ENCODE peak calls at places on chromosomes 5 and 9, in six cellular contexts. D, B, H, Y, W and P are unnamed samples.

GRCh38 chr5:150138551-150139265 is 16.9 kb downstream of the PDGFRB start:
- DNase-seq in D (no peak), Y (peak), B (no peak), W (no peak), H (no peak), P (no peak)

GRCh38 chr5:36939969-36940858 is 63.6 kb downstream of the NIPBL start:
- DNase-seq in B (no peak), H (no peak), D (no peak), Y (no peak), W (no peak), P (no peak)

GRCh38 chr5:17670353-17670752 is 36.1 kb downstream of the TAF11L14 start:
- DNase-seq in Y (peak), D (no peak), B (no peak), H (no peak), W (no peak), P (no peak)

GRCh38 chr5:54324651-54325271 is 14.4 kb upstream of the ARL15 start:
- DNase-seq in Y (no peak), H (no peak), W (no peak), B (no peak), D (no peak), P (no peak)

GRCh38 chr9:121648799-121649198 is 2.6 kb upstream of the DAB2IP start:
- DNase-seq in D (no peak), H (no peak), Y (no peak), B (no peak), W (no peak), P (no peak)

GRCh38 chr5:149130932-149131273 is 10.4 kb upstream of the ABLIM3 start:
- DNase-seq in B (no peak), Y (no peak), H (no peak), W (no peak), D (no peak), P (no peak)

GRCh38 chr5:91641730-91642350 is 258.7 kb upstream of the ARRDC3 start:
- DNase-seq in W (no peak), H (peak), D (peak), Y (no peak), B (no peak), P (no peak)

GRCh38 chr9:96279927-96280326 is 22.0 kb downstream of the HSD17B3 start:
- DNase-seq in D (no peak), H (no peak), B (no peak), W (no peak), Y (no peak), P (no peak)

GRCh38 chr9:37405350-37405749 is 17.1 kb upstream of the GRHPR start:
- DNase-seq in D (no peak), B (no peak), W (no peak), Y (no peak), H (no peak), P (no peak)

GRCh38 chr9:38706493-38706892 is 13.4 kb downstream of the FAM240B start:
- DNase-seq in H (no peak), D (no peak), Y (no peak), W (no peak), B (no peak), P (no peak)